ENCODE peak calls at places on chromosomes 4 and X, in nine cellular contexts. One of them, this sample, is unnamed.
A peak's percentile ranks its signal among the peaks of the same experiment; 100 is the strongest.

GRCh38 chrX:130715299-130715698 is 187.7 kb downstream of the ENOX2 start:
- DNase-seq in GM23248: peak; percentile 58
- DNase-seq in hepatocyte: no peak
- DNase-seq in neuronal stem cell: no peak
- DNase-seq in upper lobe of right lung: no peak
- DNase-seq in neural progenitor cell: no peak
- DNase-seq in mucosa of descending colon: no peak
- DNase-seq in OCI-LY7: no peak
- DNase-seq in A549: no peak
- DNase-seq in this sample: no peak

GRCh38 chrX:39755152-39756032 is 342.4 kb downstream of the BCOR start:
- DNase-seq in GM23248: peak; percentile 93
- DNase-seq in hepatocyte: peak; percentile 96
- DNase-seq in neuronal stem cell: peak; percentile 23
- DNase-seq in upper lobe of right lung: peak; percentile 69
- DNase-seq in neural progenitor cell: peak; percentile 68
- DNase-seq in mucosa of descending colon: peak; percentile 83
- DNase-seq in OCI-LY7: peak; percentile 75
- DNase-seq in A549: peak; percentile 81
- DNase-seq in this sample: peak; percentile 95

GRCh38 chr4:52874948-52875347 is 12.8 kb downstream of the RASL11B start:
- DNase-seq in GM23248: no peak
- DNase-seq in hepatocyte: no peak
- DNase-seq in neuronal stem cell: no peak
- DNase-seq in upper lobe of right lung: no peak
- DNase-seq in neural progenitor cell: no peak
- DNase-seq in mucosa of descending colon: no peak
- DNase-seq in OCI-LY7: no peak
- DNase-seq in A549: no peak
- DNase-seq in this sample: no peak

GRCh38 chr4:122652379-122652778 is 31.5 kb upstream of the IL21 start:
- DNase-seq in GM23248: peak; percentile 71
- DNase-seq in hepatocyte: peak; percentile 52
- DNase-seq in neuronal stem cell: no peak
- DNase-seq in upper lobe of right lung: no peak
- DNase-seq in neural progenitor cell: peak; percentile 13
- DNase-seq in mucosa of descending colon: no peak
- DNase-seq in OCI-LY7: peak; percentile 37
- DNase-seq in A549: peak; percentile 7
- DNase-seq in this sample: no peak

GRCh38 chr4:71210831-71211230 is 128.0 kb upstream of the SLC4A4 start:
- DNase-seq in GM23248: peak; percentile 56
- DNase-seq in hepatocyte: no peak
- DNase-seq in neuronal stem cell: no peak
- DNase-seq in upper lobe of right lung: no peak
- DNase-seq in neural progenitor cell: no peak
- DNase-seq in mucosa of descending colon: no peak
- DNase-seq in OCI-LY7: no peak
- DNase-seq in A549: no peak
- DNase-seq in this sample: no peak

GRCh38 chr4:153428816-153429592 is 37.2 kb upstream of the TMEM131L start:
- DNase-seq in GM23248: no peak
- DNase-seq in hepatocyte: no peak
- DNase-seq in neuronal stem cell: no peak
- DNase-seq in upper lobe of right lung: no peak
- DNase-seq in neural progenitor cell: no peak
- DNase-seq in mucosa of descending colon: no peak
- DNase-seq in OCI-LY7: peak; percentile 56
- DNase-seq in A549: no peak
- DNase-seq in this sample: no peak

GRCh38 chrX:21056636-21057035 is 317.6 kb upstream of the CNKSR2 start:
- DNase-seq in GM23248: peak; percentile 22
- DNase-seq in hepatocyte: no peak
- DNase-seq in neuronal stem cell: no peak
- DNase-seq in upper lobe of right lung: no peak
- DNase-seq in neural progenitor cell: no peak
- DNase-seq in mucosa of descending colon: no peak
- DNase-seq in OCI-LY7: no peak
- DNase-seq in A549: no peak
- DNase-seq in this sample: no peak

GRCh38 chrX:151505796-151506195 is 57.7 kb upstream of the PASD1 start:
- DNase-seq in GM23248: peak; percentile 54
- DNase-seq in hepatocyte: peak; percentile 34
- DNase-seq in neuronal stem cell: no peak
- DNase-seq in upper lobe of right lung: no peak
- DNase-seq in neural progenitor cell: peak; percentile 57
- DNase-seq in mucosa of descending colon: no peak
- DNase-seq in OCI-LY7: peak; percentile 9
- DNase-seq in A549: peak; percentile 3
- DNase-seq in this sample: no peak

GRCh38 chr4:165580379-165580905 is 201.6 kb downstream of the CPE start:
- DNase-seq in GM23248: peak; percentile 61
- DNase-seq in hepatocyte: peak; percentile 30
- DNase-seq in neuronal stem cell: no peak
- DNase-seq in upper lobe of right lung: no peak
- DNase-seq in neural progenitor cell: no peak
- DNase-seq in mucosa of descending colon: no peak
- DNase-seq in OCI-LY7: no peak
- DNase-seq in A549: no peak
- DNase-seq in this sample: peak; percentile 65

GRCh38 chr4:52126946-52127345 is 75.8 kb downstream of the SPATA18 start:
- DNase-seq in GM23248: peak; percentile 45
- DNase-seq in hepatocyte: no peak
- DNase-seq in neuronal stem cell: no peak
- DNase-seq in upper lobe of right lung: no peak
- DNase-seq in neural progenitor cell: no peak
- DNase-seq in mucosa of descending colon: no peak
- DNase-seq in OCI-LY7: no peak
- DNase-seq in A549: no peak
- DNase-seq in this sample: no peak

GRCh38 chr4:179485781-179486180 is 2043.5 kb upstream of the AGA start:
- DNase-seq in GM23248: no peak
- DNase-seq in hepatocyte: no peak
- DNase-seq in neuronal stem cell: no peak
- DNase-seq in upper lobe of right lung: no peak
- DNase-seq in neural progenitor cell: no peak
- DNase-seq in mucosa of descending colon: no peak
- DNase-seq in OCI-LY7: no peak
- DNase-seq in A549: no peak
- DNase-seq in this sample: no peak

GRCh38 chr4:18022572-18023039 is 1.1 kb upstream of the LCORL start:
- DNase-seq in GM23248: peak; percentile 24
- DNase-seq in hepatocyte: peak; percentile 11
- DNase-seq in neuronal stem cell: no peak
- DNase-seq in upper lobe of right lung: no peak
- DNase-seq in neural progenitor cell: peak; percentile 39
- DNase-seq in mucosa of descending colon: no peak
- DNase-seq in OCI-LY7: no peak
- DNase-seq in A549: no peak
- DNase-seq in this sample: no peak

GRCh38 chr4:101345271-101345595 is 2.1 kb downstream of the PPP3CA start:
- DNase-seq in GM23248: peak; percentile 70
- DNase-seq in hepatocyte: no peak
- DNase-seq in neuronal stem cell: no peak
- DNase-seq in upper lobe of right lung: no peak
- DNase-seq in neural progenitor cell: no peak
- DNase-seq in mucosa of descending colon: no peak
- DNase-seq in OCI-LY7: peak; percentile 34
- DNase-seq in A549: no peak
- DNase-seq in this sample: no peak

GRCh38 chrX:47976254-47977151 is 27.3 kb downstream of the ZNF182 start:
- DNase-seq in GM23248: no peak
- DNase-seq in hepatocyte: no peak
- DNase-seq in neuronal stem cell: no peak
- DNase-seq in upper lobe of right lung: no peak
- DNase-seq in neural progenitor cell: no peak
- DNase-seq in mucosa of descending colon: no peak
- DNase-seq in OCI-LY7: no peak
- DNase-seq in A549: no peak
- DNase-seq in this sample: no peak

GRCh38 chr4:78293841-78294301 is 236.7 kb downstream of the FRAS1 start:
- DNase-seq in GM23248: peak; percentile 89
- DNase-seq in hepatocyte: no peak
- DNase-seq in neuronal stem cell: no peak
- DNase-seq in upper lobe of right lung: no peak
- DNase-seq in neural progenitor cell: peak; percentile 35
- DNase-seq in mucosa of descending colon: no peak
- DNase-seq in OCI-LY7: no peak
- DNase-seq in A549: no peak
- DNase-seq in this sample: no peak

GRCh38 chr4:77151246-77151645 is 5.8 kb upstream of the CCNG2 start:
- DNase-seq in GM23248: peak; percentile 66
- DNase-seq in hepatocyte: no peak
- DNase-seq in neuronal stem cell: no peak
- DNase-seq in upper lobe of right lung: no peak
- DNase-seq in neural progenitor cell: no peak
- DNase-seq in mucosa of descending colon: no peak
- DNase-seq in OCI-LY7: no peak
- DNase-seq in A549: no peak
- DNase-seq in this sample: no peak

GRCh38 chr4:172390341-172390740 is 577.1 kb downstream of the GALNTL6 start:
- DNase-seq in GM23248: no peak
- DNase-seq in hepatocyte: no peak
- DNase-seq in neuronal stem cell: no peak
- DNase-seq in upper lobe of right lung: no peak
- DNase-seq in neural progenitor cell: no peak
- DNase-seq in mucosa of descending colon: no peak
- DNase-seq in OCI-LY7: no peak
- DNase-seq in A549: no peak
- DNase-seq in this sample: no peak

GRCh38 chrX:45807572-45808425 is 607.1 kb upstream of the DIPK2B start:
- DNase-seq in GM23248: peak; percentile 72
- DNase-seq in hepatocyte: peak; percentile 13
- DNase-seq in neuronal stem cell: peak; percentile 11
- DNase-seq in upper lobe of right lung: no peak
- DNase-seq in neural progenitor cell: peak; percentile 32
- DNase-seq in mucosa of descending colon: no peak
- DNase-seq in OCI-LY7: no peak
- DNase-seq in A549: no peak
- DNase-seq in this sample: no peak

GRCh38 chr4:76441881-76442280 is 6.9 kb downstream of the SHROOM3 start:
- DNase-seq in GM23248: no peak
- DNase-seq in hepatocyte: no peak
- DNase-seq in neuronal stem cell: no peak
- DNase-seq in upper lobe of right lung: no peak
- DNase-seq in neural progenitor cell: no peak
- DNase-seq in mucosa of descending colon: no peak
- DNase-seq in OCI-LY7: no peak
- DNase-seq in A549: no peak
- DNase-seq in this sample: no peak

DNA sequence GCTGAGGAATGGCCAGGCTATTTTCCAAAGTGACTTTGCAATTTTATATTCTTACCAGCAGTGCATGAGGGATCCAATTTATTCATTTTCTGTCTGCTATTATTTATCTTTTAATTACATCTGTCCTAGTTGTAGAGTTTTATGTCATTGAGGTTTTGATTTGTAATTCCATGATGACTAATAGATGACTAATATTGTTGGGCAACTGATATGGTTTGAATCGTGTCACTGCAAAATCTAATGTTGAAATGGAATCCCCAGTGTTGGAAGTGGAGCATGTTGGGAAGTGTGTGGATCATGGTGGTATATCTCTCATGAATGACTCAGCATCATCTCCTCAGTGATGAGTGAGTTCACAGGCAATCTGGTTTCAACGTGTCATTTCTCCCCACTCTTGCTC is 201.5 kb downstream of the TBX22 start:
- DNase-seq in GM23248: peak; percentile 0
- DNase-seq in hepatocyte: no peak
- DNase-seq in neuronal stem cell: no peak
- DNase-seq in upper lobe of right lung: no peak
- DNase-seq in neural progenitor cell: no peak
- DNase-seq in mucosa of descending colon: no peak
- DNase-seq in OCI-LY7: no peak
- DNase-seq in A549: peak; percentile 0
- DNase-seq in this sample: no peak
- H3K9me3 ChIP-seq in GM23248: no peaks in the 10 kb centered on the region
- H3K9me3 ChIP-seq in hepatocyte: no peaks in the 10 kb centered on the region
- H3K9me3 ChIP-seq in neuronal stem cell: no peaks in the 10 kb centered on the region
- H3K9me3 ChIP-seq in upper lobe of right lung: no peaks in the 10 kb centered on the region
- H3K9me3 ChIP-seq in neural progenitor cell: peaks cover 10% of the 10 kb centered on the region
- H3K9me3 ChIP-seq in mucosa of descending colon: no peaks in the 10 kb centered on the region
- H3K9me3 ChIP-seq in OCI-LY7: no peaks in the 10 kb centered on the region
- H3K9me3 ChIP-seq in A549: no peaks in the 10 kb centered on the region
- H3K9me3 ChIP-seq in this sample: peaks cover 15% of the 10 kb centered on the region

GRCh38 chr4:98386-98785 is 25.9 kb upstream of the ZNF718 start:
- DNase-seq in GM23248: no peak
- DNase-seq in hepatocyte: no peak
- DNase-seq in neuronal stem cell: no peak
- DNase-seq in upper lobe of right lung: no peak
- DNase-seq in neural progenitor cell: no peak
- DNase-seq in mucosa of descending colon: no peak
- DNase-seq in OCI-LY7: no peak
- DNase-seq in A549: no peak
- DNase-seq in this sample: no peak
- H3K9me3 ChIP-seq in GM23248: peaks cover 13% of the 10 kb centered on the region
- H3K9me3 ChIP-seq in hepatocyte: peaks cover 4% of the 10 kb centered on the region
- H3K9me3 ChIP-seq in neuronal stem cell: peaks cover 63% of the 10 kb centered on the region
- H3K9me3 ChIP-seq in upper lobe of right lung: peaks cover 95% of the 10 kb centered on the region
- H3K9me3 ChIP-seq in neural progenitor cell: peaks cover 38% of the 10 kb centered on the region
- H3K9me3 ChIP-seq in mucosa of descending colon: peaks cover 92% of the 10 kb centered on the region
- H3K9me3 ChIP-seq in OCI-LY7: peaks cover 17% of the 10 kb centered on the region
- H3K9me3 ChIP-seq in A549: peaks cover 29% of the 10 kb centered on the region
- H3K9me3 ChIP-seq in this sample: peaks cover 92% of the 10 kb centered on the region

GRCh38 chr4:133452669-133453068 is 303.6 kb downstream of the PCDH10 start:
- DNase-seq in GM23248: no peak
- DNase-seq in hepatocyte: no peak
- DNase-seq in neuronal stem cell: no peak
- DNase-seq in upper lobe of right lung: no peak
- DNase-seq in neural progenitor cell: no peak
- DNase-seq in mucosa of descending colon: no peak
- DNase-seq in OCI-LY7: no peak
- DNase-seq in A549: no peak
- DNase-seq in this sample: no peak

GRCh38 chr4:133450813-133451212 is 301.7 kb downstream of the PCDH10 start:
- DNase-seq in GM23248: no peak
- DNase-seq in hepatocyte: no peak
- DNase-seq in neuronal stem cell: no peak
- DNase-seq in upper lobe of right lung: no peak
- DNase-seq in neural progenitor cell: no peak
- DNase-seq in mucosa of descending colon: no peak
- DNase-seq in OCI-LY7: no peak
- DNase-seq in A549: no peak
- DNase-seq in this sample: no peak
- H3K9me3 ChIP-seq in GM23248: no peaks in the 10 kb centered on the region
- H3K9me3 ChIP-seq in hepatocyte: no peaks in the 10 kb centered on the region
- H3K9me3 ChIP-seq in neuronal stem cell: no peaks in the 10 kb centered on the region
- H3K9me3 ChIP-seq in upper lobe of right lung: no peaks in the 10 kb centered on the region
- H3K9me3 ChIP-seq in neural progenitor cell: no peaks in the 10 kb centered on the region
- H3K9me3 ChIP-seq in mucosa of descending colon: no peaks in the 10 kb centered on the region
- H3K9me3 ChIP-seq in OCI-LY7: no peaks in the 10 kb centered on the region
- H3K9me3 ChIP-seq in A549: no peaks in the 10 kb centered on the region
- H3K9me3 ChIP-seq in this sample: no peaks in the 10 kb centered on the region

DNA sequence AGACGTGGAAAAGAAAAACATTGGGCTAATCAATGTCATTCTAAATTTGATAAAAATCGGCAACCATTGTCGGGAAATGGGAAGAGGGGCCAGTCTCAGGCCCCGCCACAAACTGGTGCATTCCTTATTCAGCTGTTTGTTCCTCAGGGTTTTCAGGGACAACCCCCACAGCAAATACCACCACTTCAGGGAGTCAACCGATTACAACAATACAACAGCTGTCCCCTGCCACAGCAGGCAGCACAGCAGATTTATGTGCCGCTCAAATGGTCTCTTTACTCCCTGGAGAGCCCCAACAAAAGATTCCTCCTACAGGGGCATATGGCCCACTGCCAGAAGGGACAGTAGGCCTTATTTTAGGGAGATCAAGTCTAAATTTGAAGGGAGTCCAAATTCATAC is 61.9 kb downstream of the ZNF732 start:
- DNase-seq in GM23248: no peak
- DNase-seq in hepatocyte: no peak
- DNase-seq in neuronal stem cell: no peak
- DNase-seq in upper lobe of right lung: no peak
- DNase-seq in neural progenitor cell: no peak
- DNase-seq in mucosa of descending colon: no peak
- DNase-seq in OCI-LY7: no peak
- DNase-seq in A549: no peak
- DNase-seq in this sample: no peak
- H3K9me3 ChIP-seq in GM23248: no peaks in the 10 kb centered on the region
- H3K9me3 ChIP-seq in hepatocyte: no peaks in the 10 kb centered on the region
- H3K9me3 ChIP-seq in neuronal stem cell: peaks cover 77% of the 10 kb centered on the region
- H3K9me3 ChIP-seq in upper lobe of right lung: no peaks in the 10 kb centered on the region
- H3K9me3 ChIP-seq in neural progenitor cell: peaks cover 32% of the 10 kb centered on the region
- H3K9me3 ChIP-seq in mucosa of descending colon: peaks cover 18% of the 10 kb centered on the region
- H3K9me3 ChIP-seq in OCI-LY7: peaks cover 24% of the 10 kb centered on the region
- H3K9me3 ChIP-seq in A549: peaks cover 3% of the 10 kb centered on the region
- H3K9me3 ChIP-seq in this sample: peaks cover 9% of the 10 kb centered on the region

This sample was measured in ascending aorta.